ENCODE peak calls at places on chromosome 22, in five cellular contexts. Q is IMR-90, M is iPS DF 6.9, K is K562, X is OCI-LY7. G is an unnamed sample.

GRCh38 chr22:35131423-35132050 is 65.6 kb downstream of the ISX start:
- DNase-seq in Q (no peak), M (no peak), K (peak), X (no peak), G (no peak)

GRCh38 chr22:36369004-36369921 is 18.5 kb downstream of the MYH9 start:
- DNase-seq in Q (peak), M (no peak), K (no peak), X (no peak), G (no peak)

GRCh38 chr22:49403102-49403501 is 424.6 kb downstream of the BRD1 start:
- DNase-seq in Q (no peak), M (no peak), K (no peak), X (no peak), G (no peak)

GRCh38 chr22:23969071-23969470 is 2.4 kb downstream of the DDTL start:
- DNase-seq in Q (no peak), M (no peak), K (peak), X (no peak), G (no peak)

GRCh38 chr22:47918276-47918928 is 1156.0 kb downstream of the TBC1D22A start:
- DNase-seq in Q (no peak), M (no peak), K (no peak), X (peak), G (no peak)

GRCh38 chr22:43228330-43228729 is 41.4 kb upstream of the TTLL12 start:
- DNase-seq in Q (peak), M (peak), K (peak), X (peak), G (no peak)

GRCh38 chr22:43159484-43160178 is 8.3 kb downstream of the TSPO start:
- DNase-seq in Q (no peak), M (no peak), K (no peak), X (no peak), G (no peak)

GRCh38 chr22:24807284-24807950 is 1.4 kb downstream of the SGSM1 start:
- DNase-seq in Q (no peak), M (no peak), K (no peak), X (no peak), G (no peak)

GRCh38 chr22:48755332-48755949 is 1072.2 kb downstream of the BRD1 start:
- DNase-seq in Q (no peak), M (no peak), K (no peak), X (no peak), G (no peak)

GRCh38 chr22:29199702-29200400 is 5.8 kb upstream of the EMID1 start:
- DNase-seq in Q (no peak), M (no peak), K (no peak), X (no peak), G (no peak)

GRCh38 chr22:35064664-35065063 is 1.3 kb upstream of the ISX start:
- DNase-seq in Q (no peak), M (no peak), K (peak), X (no peak), G (no peak)

GRCh38 chr22:23068096-23068831 is 2.1 kb upstream of the GNAZ start:
- DNase-seq in Q (no peak), M (no peak), K (no peak), X (no peak), G (no peak)

GRCh38 chr22:27220349-27220748 is 563.0 kb downstream of the MIAT start:
- DNase-seq in Q (peak), M (no peak), K (no peak), X (no peak), G (no peak)

GRCh38 chr22:20751185-20751851 is 22.6 kb upstream of the SERPIND1 start:
- DNase-seq in Q (no peak), M (peak), K (no peak), X (no peak), G (no peak)

GRCh38 chr22:48658246-48658645 is 1169.4 kb downstream of the BRD1 start:
- DNase-seq in Q (no peak), M (no peak), K (no peak), X (no peak), G (no peak)

GRCh38 chr22:24441406-24442351 is 14.3 kb downstream of the ADORA2A start:
- DNase-seq in Q (no peak), M (no peak), K (no peak), X (no peak), G (no peak)

GRCh38 chr22:45859231-45860161 is 117.5 kb downstream of the WNT7B start:
- DNase-seq in Q (peak), M (no peak), K (no peak), X (no peak), G (no peak)

GRCh38 chr22:20429254-20430100 is 8.1 kb downstream of the SCARF2 start:
- DNase-seq in Q (no peak), M (no peak), K (peak), X (peak), G (no peak)

GRCh38 chr22:19120829-19121630 is 1.2 kb downstream of the DGCR2 start:
- DNase-seq in Q (peak), M (no peak), K (peak), X (no peak), G (no peak)

GRCh38 chr22:40618400-40618799 is 18.1 kb downstream of the MRTFA start:
- DNase-seq in Q (no peak), M (no peak), K (no peak), X (no peak), G (no peak)

GRCh38 chr22:49099089-49099488 is 728.6 kb downstream of the BRD1 start:
- DNase-seq in Q (no peak), M (no peak), K (no peak), X (no peak), G (no peak)

GRCh38 chr22:43197271-43197941 is 10.5 kb upstream of the TTLL12 start:
- DNase-seq in Q (no peak), M (no peak), K (no peak), X (no peak), G (no peak)

GRCh38 chr22:37544955-37545702 is 15.2 kb upstream of the CDC42EP1 start:
- DNase-seq in Q (peak), M (no peak), K (peak), X (peak), G (no peak)
- H3K4me3 ChIP-seq in Q (no peak), M (peak), K (no peak), X (no peak), G (no peak)

GRCh38 chr22:38724926-38725571 is 19.3 kb downstream of the GTPBP1 start:
- DNase-seq in Q (peak), M (no peak), K (no peak), X (peak), G (no peak)
- H3K27ac ChIP-seq in Q (no peak), M (no peak), K (no peak), X (no peak), G (no peak)

DNA sequence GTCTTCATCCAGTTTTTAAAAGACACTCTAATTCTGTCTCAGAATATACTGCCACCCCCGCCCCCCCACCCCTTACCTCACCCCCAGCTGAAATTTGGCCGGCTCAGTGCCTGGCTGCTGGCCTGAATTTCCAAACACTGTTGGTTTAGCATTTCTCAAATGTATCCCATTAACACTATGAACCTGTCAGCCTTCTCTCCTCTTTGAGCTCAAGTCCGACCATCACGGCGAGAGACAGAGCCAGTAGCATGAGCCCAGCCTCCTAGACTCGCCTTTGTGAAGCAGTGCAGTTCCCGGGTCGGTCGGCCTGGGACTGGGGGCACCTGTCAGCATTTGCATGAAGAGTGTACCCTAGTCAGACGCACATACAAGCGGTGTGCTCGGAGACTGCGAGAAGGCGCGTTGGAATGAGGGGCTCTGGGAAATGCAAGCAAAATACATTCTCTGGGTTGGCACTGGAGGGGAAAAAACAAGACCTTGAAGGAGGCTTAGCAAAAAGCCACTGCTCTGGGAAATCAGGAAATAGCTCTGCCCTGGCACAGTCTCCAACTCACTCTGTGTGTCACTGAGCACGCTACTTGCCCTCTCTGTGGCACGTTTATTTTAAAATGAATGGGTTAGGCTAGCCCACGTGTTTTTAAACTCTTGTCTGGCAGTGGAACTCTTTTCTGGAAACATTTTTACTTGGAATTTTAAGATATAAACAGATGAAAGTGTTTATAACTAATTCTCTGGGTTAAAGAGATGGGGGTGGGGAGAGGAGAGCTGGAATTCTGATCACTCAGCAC is 108.2 kb downstream of the TIMP3 start:
- DNase-seq in Q (no peak), M (no peak), K (no peak), X (no peak), G (no peak)
- H3K4me3 ChIP-seq in Q (no peak), M (no peak), K (no peak), X (no peak), G (no peak)

GRCh38 chr22:38777087-38777671 is 16.8 kb downstream of the DNAL4 start:
- DNase-seq in Q (no peak), M (no peak), K (no peak), X (no peak), G (no peak)

GRCh38 chr22:38784035-38784434 is 9.9 kb downstream of the DNAL4 start:
- DNase-seq in Q (no peak), M (no peak), K (no peak), X (no peak), G (no peak)

GRCh38 chr22:38783095-38783710 is 10.7 kb downstream of the DNAL4 start:
- DNase-seq in Q (no peak), M (no peak), K (no peak), X (no peak), G (no peak)

GRCh38 chr22:38782402-38783094 is 11.4 kb downstream of the DNAL4 start:
- DNase-seq in Q (peak), M (no peak), K (peak), X (no peak), G (no peak)

DNA sequence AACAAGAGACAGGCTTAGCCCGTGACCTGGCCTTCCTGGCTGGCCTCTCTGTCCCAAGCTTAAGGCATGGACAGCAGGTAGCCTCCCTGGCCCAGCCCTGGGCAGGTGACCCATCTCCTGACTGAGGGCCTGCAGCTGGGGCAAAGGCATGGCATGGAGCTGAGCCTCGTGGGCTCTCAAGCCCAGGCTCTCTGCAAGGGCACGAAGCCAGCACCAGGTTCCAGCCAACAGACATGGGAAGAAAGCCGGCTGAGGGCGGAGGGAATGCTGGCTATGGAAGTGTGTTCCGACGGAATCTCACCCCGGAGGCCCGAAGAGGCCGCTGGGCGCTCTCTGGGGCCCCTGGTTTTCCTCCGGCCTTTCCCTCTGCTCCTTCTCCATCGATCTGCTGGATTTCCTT is 12.9 kb downstream of the DNAL4 start:
- DNase-seq in Q (no peak), M (no peak), K (no peak), X (no peak), G (no peak)
- H3K27ac ChIP-seq in Q (no peak), M (no peak), K (no peak), X (no peak), G (peak)

GRCh38 chr22:50705851-50706351 is 32.1 kb upstream of the ACR start:
- DNase-seq in Q (no peak), M (no peak), K (no peak), X (no peak), G (no peak)
- H3K4me3 ChIP-seq in Q (no peak), M (no peak), K (no peak), X (no peak), G (no peak)